ENCODE peak calls at places on chromosomes 4 and X, in ten cellular contexts. Q is cardiac fibroblast; E is naive thymus-derived CD4-positive, alpha-beta T cell; V is left ventricle myocardium superior; L is DMS53; P is head of caudate nucleus; U is mesothelial cell of epicardium; X is CD4-positive, alpha-beta T cell; H is stimulated activated CD4-positive, alpha-beta T cell treated with anti-CD3 and anti-CD28 coated beads, Interleukin-1b, Interleukin-23, amount 100 ng/mL, for 24 hours; F is T-cell. C is an unnamed sample.
A peak's percentile ranks its signal among the peaks of the same experiment; 100 is the strongest.

GRCh38 chrX:50813843-50814661 is at the start of gene SHROOM4:
- DNase-seq in Q (peak; percentile 66), E (no peak), V (peak; percentile 67), L (peak; percentile 34), P (peak; percentile 68), U (peak; percentile 41), X (no peak), H (no peak), F (no peak), C (no peak)

GRCh38 chr4:73897380-73898136 is 28.4 kb downstream of the CXCL1 start:
- DNase-seq in Q (peak; percentile 96), E (no peak), V (no peak), L (no peak), P (no peak), U (no peak), X (no peak), H (no peak), F (no peak), C (peak; percentile 84)

GRCh38 chrX:81874807-81875206 is 672.9 kb downstream of the SH3BGRL start:
- DNase-seq in Q (no peak), E (no peak), V (no peak), L (no peak), P (no peak), U (no peak), X (no peak), H (no peak), F (no peak), C (no peak)

GRCh38 chrX:40552768-40553167 is 28.0 kb upstream of the ATP6AP2 start:
- DNase-seq in Q (no peak), E (no peak), V (no peak), L (peak; percentile 46), P (peak; percentile 42), U (no peak), X (no peak), H (no peak), F (no peak), C (no peak)

GRCh38 chrX:47448165-47448806 is 34.7 kb downstream of the ZNF41 start:
- DNase-seq in Q (no peak), E (no peak), V (no peak), L (no peak), P (no peak), U (no peak), X (no peak), H (no peak), F (no peak), C (no peak)

GRCh38 chr4:70746179-70746839 is 24.5 kb downstream of the RUFY3 start:
- DNase-seq in Q (peak; percentile 81), E (no peak), V (no peak), L (no peak), P (no peak), U (no peak), X (no peak), H (no peak), F (no peak), C (peak; percentile 11)

GRCh38 chr4:38663801-38664703 is at the start of gene KLF3:
- DNase-seq in Q (peak; percentile 97), E (peak; percentile 94), V (peak; percentile 98), L (peak; percentile 99), P (peak; percentile 97), U (peak; percentile 83), X (peak; percentile 93), H (peak; percentile 64), F (peak; percentile 93), C (peak; percentile 80)

GRCh38 chrX:107227780-107228485 is 21.5 kb downstream of the DNAAF6 start:
- DNase-seq in Q (no peak), E (no peak), V (no peak), L (no peak), P (no peak), U (no peak), X (no peak), H (no peak), F (no peak), C (no peak)